ENCODE peak calls at places on chromosome 15, in four cellular contexts. O, V, E and U are unnamed samples.

GRCh38 chr15:63157066-63157890 is at the start of gene RPS27L:
- DNase-seq in V (peak; percentile 88), E (peak; percentile 85), O (peak; percentile 94), U (peak; percentile 96)

GRCh38 chr15:40328176-40328575 is 4.7 kb downstream of the INAFM2 start:
- DNase-seq in E (no peak), V (no peak), O (no peak), U (no peak)

GRCh38 chr15:96687388-96688107 is 357.0 kb downstream of the NR2F2 start:
- DNase-seq in V (no peak), E (no peak), O (peak; percentile 17), U (no peak)

GRCh38 chr15:67157779-67158366 is 92.5 kb downstream of the SMAD3 start:
- DNase-seq in O (no peak), E (no peak), V (no peak), U (no peak)

GRCh38 chr15:66923438-66923881 is 141.9 kb upstream of the SMAD3 start:
- DNase-seq in V (peak; percentile 34), O (peak; percentile 82), E (peak; percentile 67), U (peak; percentile 64)

GRCh38 chr15:29283371-29283770 is 13.7 kb upstream of the NSMCE3 start:
- DNase-seq in O (no peak), E (no peak), V (no peak), U (no peak)

GRCh38 chr15:33154366-33155166 is 39.9 kb downstream of the FMN1 start:
- DNase-seq in O (no peak), E (no peak), V (no peak), U (no peak)

GRCh38 chr15:28947241-28947674 is 61.5 kb downstream of the APBA2 start:
- DNase-seq in O (no peak), V (no peak), E (no peak), U (no peak)

GRCh38 chr15:85754993-85755392 is 39.7 kb downstream of the KLHL25 start:
- DNase-seq in V (no peak), O (no peak), E (no peak), U (no peak)

GRCh38 chr15:78049691-78050440 is 27.6 kb downstream of the TBC1D2B start:
- DNase-seq in O (no peak), V (no peak), E (no peak), U (no peak)

GRCh38 chr15:70741677-70742293 is 21.6 kb downstream of the UACA start:
- DNase-seq in E (no peak), O (no peak), V (peak; percentile 37), U (peak; percentile 64)

GRCh38 chr15:50773389-50773788 is 7.9 kb upstream of the SPPL2A start:
- DNase-seq in O (no peak), V (no peak), E (no peak), U (no peak)

GRCh38 chr15:40330368-40330836 is 6.9 kb downstream of the INAFM2 start:
- DNase-seq in O (no peak), E (peak; percentile 74), V (no peak), U (no peak)

GRCh38 chr15:77327168-77327567 is 92.7 kb downstream of the PEAK1 start:
- DNase-seq in E (no peak), V (no peak), O (no peak), U (no peak)

GRCh38 chr15:72197045-72197459 is 535 bp downstream of the GRAMD2A start:
- DNase-seq in E (no peak), O (peak; percentile 49), V (no peak), U (no peak)

GRCh38 chr15:63945005-63945788 is 101.1 kb downstream of the DAPK2 start:
- DNase-seq in O (peak; percentile 82), E (peak; percentile 87), V (peak; percentile 48), U (peak; percentile 64)

GRCh38 chr15:48680841-48681240 is 35.3 kb upstream of the FBN1 start:
- DNase-seq in V (no peak), E (no peak), O (no peak), U (no peak)

GRCh38 chr15:99492275-99492674 is 73.5 kb upstream of the MEF2A start:
- DNase-seq in V (no peak), O (no peak), E (no peak), U (no peak)

GRCh38 chr15:99492716-99493115 is 73.1 kb upstream of the MEF2A start:
- DNase-seq in O (no peak), V (no peak), E (no peak), U (no peak)

GRCh38 chr15:99493461-99493860 is 72.3 kb upstream of the MEF2A start:
- DNase-seq in V (no peak), O (no peak), E (no peak), U (no peak)

GRCh38 chr15:99496302-99496629 is 69.5 kb upstream of the MEF2A start:
- DNase-seq in O (no peak), V (no peak), E (no peak), U (no peak)

DNA sequence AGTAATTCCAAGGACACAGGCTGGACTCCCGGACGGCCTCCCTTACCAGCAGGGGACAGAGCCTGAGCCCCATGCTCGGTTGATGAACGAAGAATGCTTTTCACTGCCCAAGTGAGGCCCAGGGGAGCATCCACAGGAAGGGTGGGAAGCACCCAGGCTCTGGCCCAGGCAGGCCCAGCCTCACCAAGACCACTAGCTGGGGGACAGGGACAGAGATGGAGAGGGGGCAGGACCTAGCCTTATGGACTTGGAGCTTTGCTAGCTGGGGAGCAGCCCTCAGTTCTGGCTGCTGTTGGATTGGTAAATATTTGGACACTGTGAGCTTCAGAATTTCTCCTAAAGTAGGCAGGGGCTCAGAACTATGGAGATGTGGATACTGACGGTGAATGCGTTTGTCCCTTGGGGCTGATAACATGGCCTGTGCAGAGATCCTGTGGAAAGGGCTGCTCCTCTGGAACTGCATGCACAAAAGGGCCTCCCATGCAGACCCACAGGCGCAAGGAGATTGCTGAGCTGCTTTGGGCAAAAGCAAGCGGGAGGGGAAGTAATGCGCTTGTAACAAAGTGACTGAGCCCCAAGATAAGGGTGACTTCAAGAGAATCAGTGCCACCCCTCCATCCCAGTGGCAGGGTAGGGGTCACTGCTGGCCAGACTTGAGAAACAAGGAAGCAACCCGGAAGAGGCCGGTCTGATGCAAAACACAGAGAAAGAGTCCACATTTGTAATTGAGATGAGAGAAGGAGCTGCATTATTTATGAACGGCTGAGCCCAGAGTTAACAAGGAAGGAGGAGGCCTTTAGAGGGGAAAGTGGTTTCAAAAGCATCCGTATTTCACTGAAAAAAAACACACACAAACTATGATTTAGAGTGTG is 70.1 kb upstream of the MEF2A start:
- DNase-seq in V (peak; percentile 63), E (no peak), O (no peak), U (no peak)
- TF ChIP-seq HMGXB4 in V (no peak), E (no peak), O (no peak), U (no peak)

DNA sequence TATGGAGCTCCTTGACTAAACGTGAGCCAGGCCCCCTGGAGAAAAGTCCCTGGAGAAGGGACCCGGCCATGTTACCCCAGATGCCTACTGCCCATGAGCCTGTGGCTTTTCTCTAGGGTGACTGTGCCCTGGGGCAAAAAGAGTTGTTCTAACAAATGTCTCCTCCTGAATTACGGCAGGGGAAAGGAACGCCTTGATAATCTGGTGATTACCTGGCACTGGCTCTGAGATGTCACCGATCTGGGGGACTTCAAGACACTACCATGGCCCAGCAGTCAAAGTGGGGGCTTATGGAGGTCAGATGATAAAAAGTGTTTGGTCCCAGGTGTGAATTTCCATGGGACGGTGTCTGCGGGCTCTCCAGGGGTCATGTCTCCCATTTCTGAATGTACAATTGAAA is 140.7 kb downstream of the KLF13 start:
- DNase-seq in E (no peak), V (no peak), O (no peak), U (no peak)
- TF ChIP-seq HMGXB4 in E (no peak), V (no peak), O (no peak), U (no peak)

GRCh38 chr15:57395292-57395691 is 19.0 kb downstream of the CGNL1 start:
- DNase-seq in O (no peak), V (no peak), E (no peak), U (no peak)
- TF ChIP-seq HMGXB4 in O (no peak), V (no peak), E (no peak), U (no peak)

DNA sequence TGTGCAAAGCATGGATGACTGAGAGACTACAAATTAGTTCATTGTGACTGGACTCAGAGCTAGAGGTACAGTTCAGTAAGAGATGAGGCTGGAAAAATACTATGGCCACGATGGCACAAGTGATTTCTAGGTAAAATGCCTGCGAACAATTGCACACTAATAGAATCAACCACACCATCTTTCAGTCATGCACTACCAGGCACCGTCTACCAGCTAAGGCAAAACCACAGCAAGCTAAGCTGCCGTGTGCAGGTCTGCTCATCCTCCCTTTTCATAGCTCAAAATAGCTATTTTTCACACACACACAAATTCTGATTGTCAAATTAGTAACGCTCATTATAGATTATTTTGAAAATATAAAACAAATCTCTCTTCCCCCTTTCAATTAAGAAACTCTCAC is 16.7 kb upstream of the MEX3B start:
- DNase-seq in V (no peak), E (no peak), O (no peak), U (no peak)
- TF ChIP-seq HMGXB4 in V (no peak), E (no peak), O (no peak), U (no peak)

DNA sequence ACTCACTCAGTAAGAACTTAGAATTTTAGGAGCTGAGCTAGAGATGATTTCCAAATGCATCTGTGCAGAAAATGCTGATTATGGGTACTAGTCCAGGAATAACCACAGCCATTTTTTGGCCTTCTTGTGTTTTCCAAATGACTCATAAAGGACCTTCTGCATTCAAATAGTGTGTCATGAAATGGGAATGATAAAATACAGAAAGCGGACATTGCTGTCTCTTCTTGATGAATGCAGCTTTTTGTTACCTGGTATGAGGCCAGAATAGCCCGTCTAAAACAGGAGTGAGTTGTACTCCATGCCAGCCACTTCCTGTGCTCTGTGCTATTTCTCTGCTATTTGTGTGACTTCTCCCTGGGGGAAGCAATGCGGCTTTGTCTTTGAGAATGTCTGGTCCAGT is 20.5 kb upstream of the FRMD5 start:
- DNase-seq in O (no peak), E (no peak), V (peak; percentile 74), U (peak; percentile 49)
- TF ChIP-seq HMGXB4 in O (no peak), E (no peak), V (no peak), U (no peak)

GRCh38 chr15:75749820-75750219 is 37.2 kb upstream of the CSPG4 start:
- DNase-seq in E (no peak), V (no peak), O (no peak), U (no peak)
- TF ChIP-seq HMGXB4 in E (no peak), V (no peak), O (no peak), U (no peak)

DNA sequence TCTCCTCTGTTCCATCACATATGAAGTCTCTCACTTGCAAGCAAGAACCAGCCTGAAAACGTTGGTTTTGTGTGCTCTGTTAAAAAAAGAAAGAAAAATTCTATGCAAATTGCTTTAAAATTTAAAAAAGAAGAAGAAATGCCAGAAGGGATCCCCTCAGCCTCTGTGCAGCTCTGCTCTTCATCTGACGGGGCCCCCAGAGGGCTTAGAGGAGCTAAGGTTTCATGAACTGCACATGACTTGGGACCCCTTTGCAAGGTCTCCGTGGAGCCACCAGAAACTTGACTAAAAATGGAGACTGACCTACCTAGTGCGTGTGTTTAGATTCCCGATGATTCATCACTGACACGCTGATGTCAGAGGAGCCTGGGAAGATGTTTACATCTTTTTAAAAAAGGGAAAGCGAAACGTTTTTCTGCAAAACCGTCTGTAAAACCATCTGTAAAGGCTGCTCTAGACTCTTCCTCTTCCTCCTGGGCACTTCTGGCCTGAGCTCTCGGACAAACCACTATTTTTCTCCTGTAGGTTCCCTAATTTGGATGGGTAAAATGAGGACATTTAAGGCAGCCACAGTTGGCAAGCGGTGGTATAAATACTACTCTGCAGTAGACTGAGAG is 67.1 kb upstream of the POLG start:
- DNase-seq in E (no peak), O (no peak), V (no peak), U (peak; percentile 53)
- TF ChIP-seq HMGXB4 in E (no peak), O (no peak), V (no peak), U (no peak)